ENCODE peak calls at places on chromosomes 4 and X, in nine cellular contexts. One of them, this sample, is unnamed.
A peak's percentile ranks its signal among the peaks of the same experiment; 100 is the strongest.

GRCh38 chr4:78343682-78344081 is 207.9 kb upstream of the ANXA3 start:
- ATAC-seq in heart right ventricle: no peak
- ATAC-seq in lower lobe of right lung: no peak
- ATAC-seq in body of pancreas: no peak
- ATAC-seq in HCT116: no peak
- ATAC-seq in right cardiac atrium: no peak
- ATAC-seq in heart left ventricle: no peak
- ATAC-seq in aorta: no peak
- ATAC-seq in CD4-positive, CD25-positive, alpha-beta regulatory T cell: no peak
- ATAC-seq in this sample: no peak

GRCh38 chrX:110145854-110146253 is 142.9 kb downstream of the TMEM164 start:
- ATAC-seq in heart left ventricle: no peak
- ATAC-seq in lower lobe of right lung: peak; percentile 70
- ATAC-seq in body of pancreas: peak; percentile 48
- ATAC-seq in right cardiac atrium: peak; percentile 38
- ATAC-seq in heart right ventricle: peak; percentile 26
- ATAC-seq in CD4-positive, CD25-positive, alpha-beta regulatory T cell: no peak
- ATAC-seq in aorta: peak; percentile 60
- ATAC-seq in HCT116: peak; percentile 62
- ATAC-seq in this sample: peak; percentile 34

GRCh38 chr4:42787071-42787463 is 105.4 kb upstream of the GRXCR1 start:
- ATAC-seq in body of pancreas: no peak
- ATAC-seq in CD4-positive, CD25-positive, alpha-beta regulatory T cell: no peak
- ATAC-seq in right cardiac atrium: no peak
- ATAC-seq in lower lobe of right lung: no peak
- ATAC-seq in aorta: peak; percentile 7
- ATAC-seq in heart right ventricle: no peak
- ATAC-seq in HCT116: no peak
- ATAC-seq in heart left ventricle: no peak
- ATAC-seq in this sample: no peak

GRCh38 chr4:13427599-13428325 is 56.4 kb downstream of the RAB28 start:
- ATAC-seq in right cardiac atrium: no peak
- ATAC-seq in CD4-positive, CD25-positive, alpha-beta regulatory T cell: no peak
- ATAC-seq in heart left ventricle: no peak
- ATAC-seq in HCT116: no peak
- ATAC-seq in heart right ventricle: no peak
- ATAC-seq in lower lobe of right lung: no peak
- ATAC-seq in aorta: no peak
- ATAC-seq in body of pancreas: no peak
- ATAC-seq in this sample: no peak

GRCh38 chr4:53197760-53198150 is 168.1 kb downstream of the SCFD2 start:
- ATAC-seq in body of pancreas: no peak
- ATAC-seq in HCT116: no peak
- ATAC-seq in CD4-positive, CD25-positive, alpha-beta regulatory T cell: no peak
- ATAC-seq in lower lobe of right lung: no peak
- ATAC-seq in right cardiac atrium: no peak
- ATAC-seq in heart left ventricle: no peak
- ATAC-seq in heart right ventricle: no peak
- ATAC-seq in aorta: peak; percentile 41
- ATAC-seq in this sample: no peak

GRCh38 chr4:76234679-76235044 is 16.9 kb upstream of the FAM47E start:
- ATAC-seq in heart left ventricle: no peak
- ATAC-seq in HCT116: peak; percentile 48
- ATAC-seq in lower lobe of right lung: no peak
- ATAC-seq in body of pancreas: no peak
- ATAC-seq in CD4-positive, CD25-positive, alpha-beta regulatory T cell: no peak
- ATAC-seq in aorta: no peak
- ATAC-seq in right cardiac atrium: no peak
- ATAC-seq in heart right ventricle: no peak
- ATAC-seq in this sample: no peak

GRCh38 chr4:87975466-87975865 is at the start of gene SPP1:
- ATAC-seq in right cardiac atrium: no peak
- ATAC-seq in heart left ventricle: no peak
- ATAC-seq in HCT116: peak; percentile 92
- ATAC-seq in aorta: no peak
- ATAC-seq in CD4-positive, CD25-positive, alpha-beta regulatory T cell: no peak
- ATAC-seq in body of pancreas: peak; percentile 60
- ATAC-seq in heart right ventricle: no peak
- ATAC-seq in lower lobe of right lung: no peak
- ATAC-seq in this sample: no peak

GRCh38 chr4:121072836-121073362 is 564 bp upstream of the NDNF start:
- ATAC-seq in lower lobe of right lung: peak; percentile 19
- ATAC-seq in CD4-positive, CD25-positive, alpha-beta regulatory T cell: peak; percentile 10
- ATAC-seq in HCT116: no peak
- ATAC-seq in heart right ventricle: peak; percentile 12
- ATAC-seq in aorta: peak; percentile 31
- ATAC-seq in right cardiac atrium: peak; percentile 37
- ATAC-seq in body of pancreas: no peak
- ATAC-seq in heart left ventricle: peak; percentile 39
- ATAC-seq in this sample: no peak

DNA sequence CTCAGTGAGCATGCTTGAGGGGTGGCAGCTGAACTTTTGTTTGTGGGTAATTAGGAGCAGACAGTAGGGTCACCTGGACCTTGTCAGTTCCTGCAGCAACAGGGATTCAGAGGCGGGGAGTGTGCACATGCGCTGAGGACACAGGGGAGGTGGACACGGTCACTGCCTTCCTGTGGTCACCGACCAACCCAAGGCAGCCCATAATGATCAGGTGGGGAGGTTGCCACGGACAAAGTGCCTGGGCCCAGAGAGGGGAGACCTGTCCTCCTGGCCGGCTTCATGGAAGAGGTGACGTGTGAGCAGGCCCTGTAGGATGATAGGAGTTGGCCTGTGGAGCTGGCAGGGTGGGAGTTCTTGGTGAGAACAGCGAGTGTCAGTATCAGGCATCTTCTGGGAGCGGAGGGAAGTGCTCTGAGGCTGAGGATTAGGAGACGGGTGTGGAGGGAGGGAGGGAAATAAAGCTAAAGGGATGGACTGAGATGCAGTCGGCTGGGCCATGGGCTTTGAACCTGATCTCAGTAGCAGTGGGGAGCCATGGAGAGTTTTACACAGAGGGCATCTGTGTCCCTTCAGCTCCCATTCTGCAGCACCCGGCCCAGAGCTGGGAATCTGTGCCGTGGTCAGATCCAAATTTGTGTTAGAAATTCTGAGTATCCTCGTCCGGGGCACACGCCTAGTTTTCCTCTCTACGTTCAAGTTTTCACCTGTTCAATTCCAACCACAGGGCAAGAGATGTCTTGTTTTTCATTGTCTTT is 100.0 kb downstream of the PSAPL1 start:
- ATAC-seq in HCT116: no peak
- ATAC-seq in lower lobe of right lung: no peak
- ATAC-seq in body of pancreas: no peak
- ATAC-seq in right cardiac atrium: no peak
- ATAC-seq in heart right ventricle: no peak
- ATAC-seq in aorta: no peak
- ATAC-seq in heart left ventricle: no peak
- ATAC-seq in CD4-positive, CD25-positive, alpha-beta regulatory T cell: no peak
- ATAC-seq in this sample: no peak
- H3K27me3 ChIP-seq in HCT116: no peaks in the 10 kb centered on the region
- H3K27me3 ChIP-seq in lower lobe of right lung: no peaks in the 10 kb centered on the region
- H3K27me3 ChIP-seq in body of pancreas: no peaks in the 10 kb centered on the region
- H3K27me3 ChIP-seq in right cardiac atrium: no peaks in the 10 kb centered on the region
- H3K27me3 ChIP-seq in heart right ventricle: no peaks in the 10 kb centered on the region
- H3K27me3 ChIP-seq in aorta: no peaks in the 10 kb centered on the region
- H3K27me3 ChIP-seq in heart left ventricle: no peaks in the 10 kb centered on the region
- H3K27me3 ChIP-seq in CD4-positive, CD25-positive, alpha-beta regulatory T cell: no peaks in the 10 kb centered on the region
- H3K27me3 ChIP-seq in this sample: no peaks in the 10 kb centered on the region

GRCh38 chrX:83529950-83530349 is 21.9 kb downstream of the POU3F4 start:
- ATAC-seq in body of pancreas: no peak
- ATAC-seq in HCT116: no peak
- ATAC-seq in heart right ventricle: no peak
- ATAC-seq in CD4-positive, CD25-positive, alpha-beta regulatory T cell: no peak
- ATAC-seq in aorta: no peak
- ATAC-seq in lower lobe of right lung: no peak
- ATAC-seq in heart left ventricle: no peak
- ATAC-seq in right cardiac atrium: no peak
- ATAC-seq in this sample: no peak

GRCh38 chrX:83535417-83536244 is 27.5 kb downstream of the POU3F4 start:
- ATAC-seq in body of pancreas: no peak
- ATAC-seq in HCT116: no peak
- ATAC-seq in aorta: no peak
- ATAC-seq in heart left ventricle: no peak
- ATAC-seq in CD4-positive, CD25-positive, alpha-beta regulatory T cell: no peak
- ATAC-seq in right cardiac atrium: no peak
- ATAC-seq in heart right ventricle: no peak
- ATAC-seq in lower lobe of right lung: no peak
- ATAC-seq in this sample: no peak
- H3K27me3 ChIP-seq in body of pancreas: no peaks in the 10 kb centered on the region
- H3K27me3 ChIP-seq in HCT116: no peaks in the 10 kb centered on the region
- H3K27me3 ChIP-seq in aorta: no peaks in the 10 kb centered on the region
- H3K27me3 ChIP-seq in heart left ventricle: no peaks in the 10 kb centered on the region
- H3K27me3 ChIP-seq in CD4-positive, CD25-positive, alpha-beta regulatory T cell: no peaks in the 10 kb centered on the region
- H3K27me3 ChIP-seq in right cardiac atrium: no peaks in the 10 kb centered on the region
- H3K27me3 ChIP-seq in heart right ventricle: no peaks in the 10 kb centered on the region
- H3K27me3 ChIP-seq in lower lobe of right lung: no peaks in the 10 kb centered on the region
- H3K27me3 ChIP-seq in this sample: no peaks in the 10 kb centered on the region

GRCh38 chr4:140884431-140885058 is 128.4 kb upstream of the TBC1D9 start:
- ATAC-seq in CD4-positive, CD25-positive, alpha-beta regulatory T cell: no peak
- ATAC-seq in lower lobe of right lung: peak; percentile 70
- ATAC-seq in body of pancreas: no peak
- ATAC-seq in heart left ventricle: peak; percentile 47
- ATAC-seq in right cardiac atrium: peak; percentile 76
- ATAC-seq in aorta: peak; percentile 65
- ATAC-seq in heart right ventricle: peak; percentile 71
- ATAC-seq in HCT116: peak; percentile 96
- ATAC-seq in this sample: peak; percentile 65

GRCh38 chr4:140888059-140888458 is 131.9 kb upstream of the TBC1D9 start:
- ATAC-seq in aorta: no peak
- ATAC-seq in body of pancreas: no peak
- ATAC-seq in CD4-positive, CD25-positive, alpha-beta regulatory T cell: no peak
- ATAC-seq in heart right ventricle: no peak
- ATAC-seq in HCT116: no peak
- ATAC-seq in right cardiac atrium: no peak
- ATAC-seq in lower lobe of right lung: no peak
- ATAC-seq in heart left ventricle: no peak
- ATAC-seq in this sample: no peak

DNA sequence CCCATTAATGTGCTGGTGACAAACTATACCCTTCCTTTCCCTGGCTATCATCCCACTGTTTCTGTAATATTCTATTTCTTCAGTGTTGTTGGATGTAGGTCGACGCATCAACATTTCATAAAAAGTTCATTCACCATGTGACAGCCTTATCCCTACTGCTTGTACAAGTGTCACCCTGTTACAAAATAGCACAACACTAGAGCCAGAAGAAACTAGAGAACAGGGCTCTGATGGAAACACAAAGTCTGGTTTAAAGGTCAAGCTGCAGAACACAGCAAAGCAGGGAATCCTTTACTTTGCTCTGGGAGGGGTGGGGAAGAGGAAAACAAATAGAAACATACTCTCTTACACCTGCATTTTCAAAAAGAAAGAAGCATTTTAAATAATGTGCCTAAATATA is 131.3 kb upstream of the TBC1D9 start:
- ATAC-seq in heart left ventricle: peak; percentile 91
- ATAC-seq in right cardiac atrium: peak; percentile 89
- ATAC-seq in lower lobe of right lung: no peak
- ATAC-seq in heart right ventricle: peak; percentile 61
- ATAC-seq in aorta: no peak
- ATAC-seq in CD4-positive, CD25-positive, alpha-beta regulatory T cell: no peak
- ATAC-seq in body of pancreas: no peak
- ATAC-seq in HCT116: no peak
- ATAC-seq in this sample: no peak
- H3K27me3 ChIP-seq in heart left ventricle: no peaks in the 10 kb centered on the region
- H3K27me3 ChIP-seq in right cardiac atrium: no peaks in the 10 kb centered on the region
- H3K27me3 ChIP-seq in lower lobe of right lung: no peaks in the 10 kb centered on the region
- H3K27me3 ChIP-seq in heart right ventricle: no peaks in the 10 kb centered on the region
- H3K27me3 ChIP-seq in aorta: no peaks in the 10 kb centered on the region
- H3K27me3 ChIP-seq in CD4-positive, CD25-positive, alpha-beta regulatory T cell: no peaks in the 10 kb centered on the region
- H3K27me3 ChIP-seq in body of pancreas: no peaks in the 10 kb centered on the region
- H3K27me3 ChIP-seq in HCT116: peaks cover 11% of the 10 kb centered on the region
- H3K27me3 ChIP-seq in this sample: no peaks in the 10 kb centered on the region

DNA sequence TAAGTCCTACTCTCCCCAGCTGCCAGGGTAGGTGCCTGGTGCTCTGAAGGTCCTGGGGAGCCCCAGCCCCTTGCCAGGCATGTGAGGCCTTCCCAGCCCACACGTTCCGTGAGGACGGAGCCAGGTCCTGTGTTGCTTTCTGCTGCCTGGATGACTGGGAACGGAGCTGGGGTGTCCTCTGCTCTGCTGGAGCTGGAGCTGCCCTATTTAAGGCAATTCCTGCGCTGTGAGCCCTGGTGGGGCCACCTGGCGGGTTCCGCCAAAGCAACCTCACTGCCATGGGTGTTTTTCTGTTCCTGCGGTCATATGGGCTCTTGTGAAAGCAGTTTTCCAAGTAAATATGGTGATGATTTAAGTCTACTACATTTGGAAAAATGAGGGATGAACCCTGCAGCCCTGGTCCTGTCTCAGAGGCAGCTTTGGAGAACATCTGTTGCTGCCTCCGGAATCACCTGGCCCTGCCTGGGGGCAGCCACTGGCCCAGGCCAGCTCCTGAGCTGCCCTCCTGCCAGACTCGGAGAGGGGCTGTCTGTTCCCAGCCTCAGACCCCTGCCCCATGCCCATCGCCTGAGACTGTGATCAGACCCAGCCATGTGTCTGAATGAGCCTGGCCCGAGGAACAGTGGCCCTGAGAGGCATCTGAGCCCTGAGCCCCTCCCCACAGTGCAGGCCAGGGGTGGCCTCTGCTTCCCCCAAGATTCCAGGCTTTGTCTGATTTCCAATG is 33.2 kb downstream of the FGFRL1 start:
- ATAC-seq in lower lobe of right lung: no peak
- ATAC-seq in body of pancreas: no peak
- ATAC-seq in HCT116: no peak
- ATAC-seq in heart left ventricle: no peak
- ATAC-seq in heart right ventricle: no peak
- ATAC-seq in right cardiac atrium: no peak
- ATAC-seq in CD4-positive, CD25-positive, alpha-beta regulatory T cell: no peak
- ATAC-seq in aorta: no peak
- ATAC-seq in this sample: no peak
- H3K27me3 ChIP-seq in lower lobe of right lung: peaks cover 25% of the 10 kb centered on the region
- H3K27me3 ChIP-seq in body of pancreas: no peaks in the 10 kb centered on the region
- H3K27me3 ChIP-seq in HCT116: no peaks in the 10 kb centered on the region
- H3K27me3 ChIP-seq in heart left ventricle: peaks cover 27% of the 10 kb centered on the region
- H3K27me3 ChIP-seq in heart right ventricle: no peaks in the 10 kb centered on the region
- H3K27me3 ChIP-seq in right cardiac atrium: no peaks in the 10 kb centered on the region
- H3K27me3 ChIP-seq in CD4-positive, CD25-positive, alpha-beta regulatory T cell: no peaks in the 10 kb centered on the region
- H3K27me3 ChIP-seq in aorta: no peaks in the 10 kb centered on the region
- H3K27me3 ChIP-seq in this sample: peaks cover 83% of the 10 kb centered on the region

GRCh38 chrX:113192418-113192817 is 351.8 kb upstream of the AMOT start:
- ATAC-seq in right cardiac atrium: no peak
- ATAC-seq in HCT116: no peak
- ATAC-seq in CD4-positive, CD25-positive, alpha-beta regulatory T cell: no peak
- ATAC-seq in heart right ventricle: no peak
- ATAC-seq in lower lobe of right lung: no peak
- ATAC-seq in aorta: no peak
- ATAC-seq in heart left ventricle: no peak
- ATAC-seq in body of pancreas: no peak
- ATAC-seq in this sample: no peak
- H3K27me3 ChIP-seq in right cardiac atrium: no peaks in the 10 kb centered on the region
- H3K27me3 ChIP-seq in HCT116: no peaks in the 10 kb centered on the region
- H3K27me3 ChIP-seq in CD4-positive, CD25-positive, alpha-beta regulatory T cell: no peaks in the 10 kb centered on the region
- H3K27me3 ChIP-seq in heart right ventricle: no peaks in the 10 kb centered on the region
- H3K27me3 ChIP-seq in lower lobe of right lung: no peaks in the 10 kb centered on the region
- H3K27me3 ChIP-seq in aorta: no peaks in the 10 kb centered on the region
- H3K27me3 ChIP-seq in heart left ventricle: no peaks in the 10 kb centered on the region
- H3K27me3 ChIP-seq in body of pancreas: no peaks in the 10 kb centered on the region
- H3K27me3 ChIP-seq in this sample: no peaks in the 10 kb centered on the region

GRCh38 chr4:182448281-182449151 is 205.3 kb downstream of the TENM3 start:
- ATAC-seq in right cardiac atrium: peak; percentile 99
- ATAC-seq in aorta: peak; percentile 94
- ATAC-seq in CD4-positive, CD25-positive, alpha-beta regulatory T cell: peak; percentile 28
- ATAC-seq in HCT116: peak; percentile 100
- ATAC-seq in heart left ventricle: peak; percentile 100
- ATAC-seq in body of pancreas: peak; percentile 99
- ATAC-seq in heart right ventricle: peak; percentile 99
- ATAC-seq in lower lobe of right lung: peak; percentile 96
- ATAC-seq in this sample: peak; percentile 98
- H3K27me3 ChIP-seq in right cardiac atrium: no peaks in the 10 kb centered on the region
- H3K27me3 ChIP-seq in aorta: no peaks in the 10 kb centered on the region
- H3K27me3 ChIP-seq in CD4-positive, CD25-positive, alpha-beta regulatory T cell: peaks cover 38% of the 10 kb centered on the region
- H3K27me3 ChIP-seq in HCT116: peaks cover 60% of the 10 kb centered on the region
- H3K27me3 ChIP-seq in heart left ventricle: no peaks in the 10 kb centered on the region
- H3K27me3 ChIP-seq in body of pancreas: no peaks in the 10 kb centered on the region
- H3K27me3 ChIP-seq in heart right ventricle: no peaks in the 10 kb centered on the region
- H3K27me3 ChIP-seq in lower lobe of right lung: peaks cover 69% of the 10 kb centered on the region
- H3K27me3 ChIP-seq in this sample: peaks cover 44% of the 10 kb centered on the region

This sample was measured in gastroesophageal sphincter.